ENCODE peak calls at places on chromosomes 6 and 20, in four cellular contexts. F is GM12891, Y is K562, V is GM12878. C is an unnamed sample.

GRCh38 chr6:10800810-10801209 is 37.5 kb downstream of the MAK start:
- DNase-seq in F (no peak), Y (no peak), V (no peak), C (no peak)

GRCh38 chr6:143405381-143406154 is 44.9 kb downstream of the ADAT2 start:
- DNase-seq in F (no peak), Y (no peak), V (no peak), C (no peak)

GRCh38 chr6:140909156-140909555 is 1223.6 kb upstream of the GJE1 start:
- DNase-seq in F (no peak), Y (no peak), V (no peak), C (no peak)

GRCh38 chr6:169171951-169172350 is 81.7 kb downstream of the THBS2 start:
- DNase-seq in F (no peak), Y (no peak), V (no peak), C (no peak)

GRCh38 chr6:136609878-136610706 is 59.9 kb upstream of the MAP7 start:
- DNase-seq in F (no peak), Y (peak; percentile 44), V (no peak), C (peak; percentile 96)

GRCh38 chr20:57435498-57436222 is 44.5 kb downstream of the RBM38 start:
- DNase-seq in F (no peak), Y (peak; percentile 60), V (no peak), C (peak; percentile 94)

GRCh38 chr6:129695373-129696027 is 14.5 kb downstream of the ARHGAP18 start:
- DNase-seq in F (no peak), Y (no peak), V (no peak), C (no peak)

GRCh38 chr6:28383235-28384142 is 16.1 kb downstream of the ZSCAN12 start:
- DNase-seq in F (peak; percentile 47), Y (peak; percentile 70), V (no peak), C (peak; percentile 24)

GRCh38 chr20:36745234-36745926 is 510 bp downstream of the NDRG3 start:
- DNase-seq in F (no peak), Y (no peak), V (no peak), C (peak; percentile 2)

GRCh38 chr6:16174368-16175078 is 45.6 kb downstream of the MYLIP start:
- DNase-seq in F (no peak), Y (no peak), V (no peak), C (no peak)

GRCh38 chr6:107304421-107305025 is 154.8 kb downstream of the PDSS2 start:
- DNase-seq in F (no peak), Y (no peak), V (no peak), C (no peak)

GRCh38 chr6:41605649-41606048 is 32.6 kb upstream of the MDFI start:
- DNase-seq in F (no peak), Y (no peak), V (no peak), C (no peak)

GRCh38 chr20:36311141-36311853 is 5.2 kb downstream of the DLGAP4 start:
- DNase-seq in F (no peak), Y (no peak), V (no peak), C (no peak)

GRCh38 chr6:107956586-107957164 is 1.3 kb downstream of the SEC63 start:
- DNase-seq in F (no peak), Y (no peak), V (no peak), C (peak; percentile 47)

GRCh38 chr20:40688129-40689099 is 622 bp downstream of the MAFB start:
- DNase-seq in F (no peak), Y (no peak), V (no peak), C (no peak)

GRCh38 chr20:51767018-51767866 is 948 bp downstream of the ATP9A start:
- DNase-seq in F (peak; percentile 25), Y (peak; percentile 55), V (no peak), C (peak; percentile 12)

GRCh38 chr6:163335671-163336545 is 78.6 kb upstream of the QKI start:
- DNase-seq in F (no peak), Y (no peak), V (no peak), C (no peak)

GRCh38 chr6:148524976-148525375 is 182.3 kb downstream of the SASH1 start:
- DNase-seq in F (no peak), Y (no peak), V (no peak), C (no peak)

GRCh38 chr6:89657445-89658158 is 19.1 kb upstream of the LYRM2 start:
- DNase-seq in F (no peak), Y (no peak), V (no peak), C (no peak)

GRCh38 chr6:144568241-144568640 is 283.1 kb downstream of the UTRN start:
- DNase-seq in F (no peak), Y (no peak), V (no peak), C (no peak)

GRCh38 chr6:2247664-2248063 is 2.3 kb upstream of the GMDS start:
- DNase-seq in F (no peak), Y (no peak), V (no peak), C (no peak)

GRCh38 chr20:38298768-38299288 is 5.1 kb upstream of the BPI start:
- DNase-seq in F (no peak), Y (no peak), V (no peak), C (peak; percentile 98)

GRCh38 chr6:159969921-159970320 is 1.0 kb downstream of the IGF2R start:
- DNase-seq in F (no peak), Y (no peak), V (no peak), C (peak; percentile 37)

GRCh38 chr6:47134476-47135189 is 92.5 kb upstream of the ADGRF1 start:
- DNase-seq in F (no peak), Y (peak; percentile 75), V (no peak), C (peak; percentile 31)

GRCh38 chr20:24957326-24957996 is 8.4 kb downstream of the CST7 start:
- DNase-seq in F (no peak), Y (no peak), V (no peak), C (no peak)

GRCh38 chr6:85865665-85866372 is 223.1 kb upstream of the SYNCRIP start:
- DNase-seq in F (no peak), Y (no peak), V (no peak), C (no peak)

DNA sequence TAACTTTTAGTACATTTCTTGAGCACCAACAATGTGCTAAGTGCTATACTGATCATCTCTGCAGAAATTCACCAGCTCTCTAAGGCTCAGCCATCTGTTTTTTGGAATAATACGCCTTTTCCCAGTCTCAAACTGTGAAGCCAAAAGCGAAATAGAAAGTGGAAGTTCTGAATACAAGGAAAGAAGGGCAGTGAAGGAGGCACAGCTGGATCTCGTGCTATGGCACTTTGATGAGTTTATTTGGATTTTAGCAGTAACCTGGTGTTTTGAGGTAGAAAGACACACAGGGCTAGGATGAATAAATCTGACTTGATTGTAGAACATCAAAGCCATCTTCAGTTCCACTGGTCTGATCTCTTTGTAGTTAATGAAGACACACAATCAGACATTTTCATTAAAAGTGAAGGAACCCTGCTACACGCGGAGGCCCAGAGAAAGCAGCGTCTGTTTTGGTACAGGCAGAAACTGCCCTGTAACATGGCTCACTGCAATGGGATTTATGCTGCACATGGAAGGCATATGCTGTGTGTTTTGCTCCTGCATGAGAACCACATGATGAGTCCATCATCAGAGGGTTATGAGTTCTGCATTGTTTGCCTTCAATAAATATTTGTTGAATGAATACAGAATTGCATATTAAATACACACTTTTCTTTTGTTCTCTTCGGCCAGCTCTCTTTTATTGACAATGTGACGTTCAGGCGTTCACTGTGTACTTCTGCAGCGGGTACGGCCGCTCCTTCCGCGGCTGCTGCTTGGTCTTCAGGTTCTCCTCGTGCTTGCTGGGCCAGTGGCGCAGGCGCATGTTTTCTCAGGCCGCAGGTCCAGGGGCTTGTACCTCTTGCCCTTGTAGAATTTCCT is 100.9 kb downstream of the PREP start:
- DNase-seq in F (no peak), Y (no peak), V (no peak), C (no peak)
- TF ChIP-seq POLR2AphosphoS5 in F (no peak), Y (no peak), V (no peak), C (no peak)

GRCh38 chr20:63533388-63533787 is 3.8 kb downstream of the PTK6 start:
- DNase-seq in F (no peak), Y (no peak), V (no peak), C (no peak)

GRCh38 chr20:63534831-63535651 is 2.1 kb downstream of the PTK6 start:
- DNase-seq in F (no peak), Y (peak; percentile 31), V (no peak), C (no peak)

GRCh38 chr20:63532449-63532971 is 4.7 kb downstream of the PTK6 start:
- DNase-seq in F (no peak), Y (no peak), V (no peak), C (no peak)

GRCh38 chr20:63533871-63534393 is 3.2 kb downstream of the PTK6 start:
- DNase-seq in F (no peak), Y (no peak), V (no peak), C (no peak)

GRCh38 chr20:63534427-63534830 is 2.7 kb downstream of the PTK6 start:
- DNase-seq in F (no peak), Y (no peak), V (no peak), C (no peak)
- TF ChIP-seq SPI1 in F (no peak), Y (no peak), V (no peak), C (no peak)

GRCh38 chr6:3356056-3356823 is 97.5 kb downstream of the PSMG4 start:
- DNase-seq in F (peak; percentile 71), Y (peak; percentile 95), V (peak; percentile 77), C (no peak)
- TF ChIP-seq POLR2AphosphoS5 in F (no peak), Y (no peak), V (no peak), C (no peak)

GRCh38 chr20:32207211-32207625 is 325 bp downstream of the PLAGL2 start:
- DNase-seq in F (no peak), Y (peak; percentile 84), V (no peak), C (no peak)
- TF ChIP-seq SPI1 in F (no peak), Y (no peak), V (no peak), C (no peak)

DNA sequence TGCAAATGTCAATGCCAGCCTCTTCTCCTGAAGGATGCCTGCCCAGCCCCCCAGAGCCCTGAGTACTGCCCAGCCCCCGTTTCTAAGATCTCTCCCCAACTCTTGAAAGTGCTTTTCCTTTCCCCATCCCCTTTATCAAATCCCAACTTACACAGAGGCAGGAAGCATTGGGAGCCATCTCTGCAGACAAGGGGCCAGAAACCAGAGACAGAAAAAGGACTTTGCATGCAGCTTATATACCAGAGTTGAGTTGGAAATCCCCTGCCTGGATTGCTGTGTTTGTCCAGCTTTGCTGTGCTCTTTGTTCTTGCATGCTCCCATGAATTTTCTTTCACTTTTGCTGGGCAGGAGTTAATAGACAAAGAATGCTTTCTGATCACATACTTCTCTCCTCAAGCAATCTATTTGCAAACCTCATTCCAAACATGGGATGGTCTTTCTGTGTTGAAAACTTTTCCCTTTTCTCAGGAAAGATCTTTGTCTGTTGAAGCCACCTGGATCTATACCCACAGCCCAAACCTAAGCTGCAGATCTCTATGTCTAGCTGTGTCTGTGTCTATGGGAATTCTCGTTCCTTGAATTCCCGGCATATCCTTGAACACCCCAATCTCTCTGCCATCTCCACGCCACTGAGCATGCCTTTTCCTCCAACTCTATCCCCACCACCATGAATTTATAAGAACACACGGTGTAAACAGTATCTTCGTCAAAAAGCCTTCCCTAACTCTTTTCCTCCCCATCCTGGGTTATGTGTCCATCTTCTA is at the start of gene UBD:
- DNase-seq in F (no peak), Y (no peak), V (peak; percentile 17), C (no peak)
- TF ChIP-seq POLR2AphosphoS5 in F (no peak), Y (no peak), V (peak; percentile 86), C (no peak)

GRCh38 chr6:39753745-39754084 is 28.5 kb upstream of the KIF6 start:
- DNase-seq in F (no peak), Y (no peak), V (no peak), C (no peak)
- TF ChIP-seq SPI1 in F (no peak), Y (no peak), V (no peak), C (no peak)

DNA sequence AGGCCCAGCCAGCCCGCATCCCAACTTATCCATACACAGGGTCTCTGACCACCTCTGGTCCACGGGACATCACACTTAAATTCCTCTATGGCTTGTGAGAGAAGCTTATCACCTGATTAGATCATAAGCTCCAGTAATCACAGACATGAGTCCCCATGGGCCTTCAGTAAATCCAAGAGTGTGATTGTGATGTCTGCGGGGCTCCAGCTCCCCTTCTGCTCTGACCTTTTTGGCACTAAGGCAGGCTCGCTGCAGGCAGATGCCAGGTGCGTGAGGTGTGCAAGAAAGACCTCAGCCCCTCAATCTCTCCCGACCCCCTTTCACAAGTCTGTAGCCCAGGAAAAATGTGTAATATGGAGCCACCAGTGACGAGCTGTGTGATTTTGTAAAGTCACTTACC is 127.6 kb upstream of the DUSP22 start:
- DNase-seq in F (no peak), Y (no peak), V (no peak), C (no peak)
- TF ChIP-seq POLR2AphosphoS5 in F (no peak), Y (no peak), V (no peak), C (no peak)

C was measured in HL-60.